ENCODE peak calls at places on chromosomes 13 and 19, in four cellular contexts. One of them, this sample, is unnamed.
A peak's percentile ranks its signal among the peaks of the same experiment; 100 is the strongest.

GRCh38 chr19:7397687-7398086 is 49.0 kb downstream of the ARHGEF18 start:
- DNase-seq in breast epithelium: no peak
- DNase-seq in stimulated activated CD4-positive, alpha-beta T cell treated with anti-CD3 and anti-CD28 coated beads, Interleukin-1b, Interleukin-23, amount 100 ng/mL, for 24 hours: no peak
- DNase-seq in HuH-7.5: no peak
- DNase-seq in this sample: no peak

GRCh38 chr19:7554565-7554964 is 19.0 kb downstream of the PNPLA6 start:
- DNase-seq in breast epithelium: no peak
- DNase-seq in HuH-7.5: no peak
- DNase-seq in stimulated activated CD4-positive, alpha-beta T cell treated with anti-CD3 and anti-CD28 coated beads, Interleukin-1b, Interleukin-23, amount 100 ng/mL, for 24 hours: no peak
- DNase-seq in this sample: no peak

GRCh38 chr19:55336101-55336500 is 3.6 kb upstream of the KMT5C start:
- DNase-seq in stimulated activated CD4-positive, alpha-beta T cell treated with anti-CD3 and anti-CD28 coated beads, Interleukin-1b, Interleukin-23, amount 100 ng/mL, for 24 hours: no peak
- DNase-seq in breast epithelium: no peak
- DNase-seq in HuH-7.5: no peak
- DNase-seq in this sample: no peak

GRCh38 chr19:13215572-13216380 is 65.6 kb downstream of the IER2 start:
- DNase-seq in breast epithelium: no peak
- DNase-seq in HuH-7.5: no peak
- DNase-seq in stimulated activated CD4-positive, alpha-beta T cell treated with anti-CD3 and anti-CD28 coated beads, Interleukin-1b, Interleukin-23, amount 100 ng/mL, for 24 hours: no peak
- DNase-seq in this sample: no peak

GRCh38 chr13:23777571-23777870 is 111.7 kb downstream of the MIPEP start:
- DNase-seq in stimulated activated CD4-positive, alpha-beta T cell treated with anti-CD3 and anti-CD28 coated beads, Interleukin-1b, Interleukin-23, amount 100 ng/mL, for 24 hours: no peak
- DNase-seq in HuH-7.5: no peak
- DNase-seq in breast epithelium: no peak
- DNase-seq in this sample: no peak

GRCh38 chr13:114129649-114130062 is 2.8 kb downstream of the RASA3 start:
- DNase-seq in breast epithelium: no peak
- DNase-seq in stimulated activated CD4-positive, alpha-beta T cell treated with anti-CD3 and anti-CD28 coated beads, Interleukin-1b, Interleukin-23, amount 100 ng/mL, for 24 hours: no peak
- DNase-seq in HuH-7.5: no peak
- DNase-seq in this sample: no peak

GRCh38 chr19:5645409-5645808 is 22.5 kb downstream of the SAFB start:
- DNase-seq in HuH-7.5: no peak
- DNase-seq in breast epithelium: no peak
- DNase-seq in stimulated activated CD4-positive, alpha-beta T cell treated with anti-CD3 and anti-CD28 coated beads, Interleukin-1b, Interleukin-23, amount 100 ng/mL, for 24 hours: no peak
- DNase-seq in this sample: no peak

GRCh38 chr13:20566424-20566916 is 487 bp upstream of the IFT88 start:
- DNase-seq in stimulated activated CD4-positive, alpha-beta T cell treated with anti-CD3 and anti-CD28 coated beads, Interleukin-1b, Interleukin-23, amount 100 ng/mL, for 24 hours: peak; percentile 4
- DNase-seq in HuH-7.5: peak; percentile 32
- DNase-seq in breast epithelium: peak; percentile 40
- DNase-seq in this sample: no peak

GRCh38 chr13:60164490-60164889 is 762 bp upstream of the DIAPH3 start:
- DNase-seq in stimulated activated CD4-positive, alpha-beta T cell treated with anti-CD3 and anti-CD28 coated beads, Interleukin-1b, Interleukin-23, amount 100 ng/mL, for 24 hours: no peak
- DNase-seq in HuH-7.5: no peak
- DNase-seq in breast epithelium: no peak
- DNase-seq in this sample: no peak

GRCh38 chr19:51461723-51462161 is 3.5 kb upstream of the SIGLEC8 start:
- DNase-seq in stimulated activated CD4-positive, alpha-beta T cell treated with anti-CD3 and anti-CD28 coated beads, Interleukin-1b, Interleukin-23, amount 100 ng/mL, for 24 hours: no peak
- DNase-seq in breast epithelium: no peak
- DNase-seq in HuH-7.5: no peak
- DNase-seq in this sample: no peak

GRCh38 chr13:113364933-113365371 is 1.0 kb upstream of the GRTP1 start:
- DNase-seq in HuH-7.5: no peak
- DNase-seq in breast epithelium: no peak
- DNase-seq in stimulated activated CD4-positive, alpha-beta T cell treated with anti-CD3 and anti-CD28 coated beads, Interleukin-1b, Interleukin-23, amount 100 ng/mL, for 24 hours: no peak
- DNase-seq in this sample: no peak

GRCh38 chr13:64993514-64994164 is 2236.5 kb downstream of the PCDH9 start:
- DNase-seq in HuH-7.5: no peak
- DNase-seq in stimulated activated CD4-positive, alpha-beta T cell treated with anti-CD3 and anti-CD28 coated beads, Interleukin-1b, Interleukin-23, amount 100 ng/mL, for 24 hours: no peak
- DNase-seq in breast epithelium: no peak
- DNase-seq in this sample: no peak

GRCh38 chr13:65940720-65941119 is 1289.4 kb downstream of the PCDH9 start:
- DNase-seq in HuH-7.5: no peak
- DNase-seq in breast epithelium: no peak
- DNase-seq in stimulated activated CD4-positive, alpha-beta T cell treated with anti-CD3 and anti-CD28 coated beads, Interleukin-1b, Interleukin-23, amount 100 ng/mL, for 24 hours: no peak
- DNase-seq in this sample: no peak

GRCh38 chr19:13060233-13060963 is 42.3 kb downstream of the LYL1 start:
- DNase-seq in stimulated activated CD4-positive, alpha-beta T cell treated with anti-CD3 and anti-CD28 coated beads, Interleukin-1b, Interleukin-23, amount 100 ng/mL, for 24 hours: no peak
- DNase-seq in HuH-7.5: peak; percentile 96
- DNase-seq in breast epithelium: no peak
- DNase-seq in this sample: no peak

GRCh38 chr13:79432992-79433391 is 26.9 kb upstream of the RBM26 start:
- DNase-seq in stimulated activated CD4-positive, alpha-beta T cell treated with anti-CD3 and anti-CD28 coated beads, Interleukin-1b, Interleukin-23, amount 100 ng/mL, for 24 hours: no peak
- DNase-seq in HuH-7.5: no peak
- DNase-seq in breast epithelium: no peak
- DNase-seq in this sample: no peak

GRCh38 chr19:10848208-10848843 is at the start of gene C19orf38:
- DNase-seq in HuH-7.5: no peak
- DNase-seq in breast epithelium: no peak
- DNase-seq in stimulated activated CD4-positive, alpha-beta T cell treated with anti-CD3 and anti-CD28 coated beads, Interleukin-1b, Interleukin-23, amount 100 ng/mL, for 24 hours: no peak
- DNase-seq in this sample: no peak

GRCh38 chr13:41613984-41614581 is 156.7 kb downstream of the RGCC start:
- DNase-seq in stimulated activated CD4-positive, alpha-beta T cell treated with anti-CD3 and anti-CD28 coated beads, Interleukin-1b, Interleukin-23, amount 100 ng/mL, for 24 hours: no peak
- DNase-seq in breast epithelium: no peak
- DNase-seq in HuH-7.5: no peak
- DNase-seq in this sample: no peak

GRCh38 chr19:46946611-46947238 is 72.9 kb upstream of the NPAS1 start:
- DNase-seq in breast epithelium: no peak
- DNase-seq in stimulated activated CD4-positive, alpha-beta T cell treated with anti-CD3 and anti-CD28 coated beads, Interleukin-1b, Interleukin-23, amount 100 ng/mL, for 24 hours: no peak
- DNase-seq in HuH-7.5: no peak
- DNase-seq in this sample: no peak

GRCh38 chr13:113670541-113670940 is 3.5 kb downstream of the GRK1 start:
- DNase-seq in breast epithelium: no peak
- DNase-seq in HuH-7.5: no peak
- DNase-seq in stimulated activated CD4-positive, alpha-beta T cell treated with anti-CD3 and anti-CD28 coated beads, Interleukin-1b, Interleukin-23, amount 100 ng/mL, for 24 hours: no peak
- DNase-seq in this sample: no peak

GRCh38 chr19:17543991-17544390 is 11.5 kb upstream of the COLGALT1 start:
- DNase-seq in breast epithelium: no peak
- DNase-seq in HuH-7.5: no peak
- DNase-seq in stimulated activated CD4-positive, alpha-beta T cell treated with anti-CD3 and anti-CD28 coated beads, Interleukin-1b, Interleukin-23, amount 100 ng/mL, for 24 hours: no peak
- DNase-seq in this sample: no peak

GRCh38 chr19:17346109-17346671 is 8.8 kb downstream of the GTPBP3 start:
- DNase-seq in HuH-7.5: peak; percentile 80
- DNase-seq in breast epithelium: no peak
- DNase-seq in stimulated activated CD4-positive, alpha-beta T cell treated with anti-CD3 and anti-CD28 coated beads, Interleukin-1b, Interleukin-23, amount 100 ng/mL, for 24 hours: peak; percentile 50
- DNase-seq in this sample: peak; percentile 78

GRCh38 chr19:2982983-2983350 is 5.6 kb downstream of the TLE6 start:
- DNase-seq in stimulated activated CD4-positive, alpha-beta T cell treated with anti-CD3 and anti-CD28 coated beads, Interleukin-1b, Interleukin-23, amount 100 ng/mL, for 24 hours: no peak
- DNase-seq in breast epithelium: peak; percentile 96
- DNase-seq in HuH-7.5: no peak
- DNase-seq in this sample: no peak

GRCh38 chr13:103557878-103558277 is 491.7 kb upstream of the SLC10A2 start:
- DNase-seq in breast epithelium: no peak
- DNase-seq in stimulated activated CD4-positive, alpha-beta T cell treated with anti-CD3 and anti-CD28 coated beads, Interleukin-1b, Interleukin-23, amount 100 ng/mL, for 24 hours: no peak
- DNase-seq in HuH-7.5: peak; percentile 4
- DNase-seq in this sample: no peak

GRCh38 chr13:70424428-70424827 is 316.2 kb upstream of the KLHL1 start:
- DNase-seq in breast epithelium: no peak
- DNase-seq in stimulated activated CD4-positive, alpha-beta T cell treated with anti-CD3 and anti-CD28 coated beads, Interleukin-1b, Interleukin-23, amount 100 ng/mL, for 24 hours: no peak
- DNase-seq in HuH-7.5: no peak
- DNase-seq in this sample: no peak

GRCh38 chr19:40144151-40144550 is 47.1 kb upstream of the MAP3K10 start:
- DNase-seq in HuH-7.5: no peak
- DNase-seq in stimulated activated CD4-positive, alpha-beta T cell treated with anti-CD3 and anti-CD28 coated beads, Interleukin-1b, Interleukin-23, amount 100 ng/mL, for 24 hours: no peak
- DNase-seq in breast epithelium: no peak
- DNase-seq in this sample: no peak

GRCh38 chr13:95275322-95276118 is 25.7 kb downstream of the ABCC4 start:
- DNase-seq in breast epithelium: no peak
- DNase-seq in stimulated activated CD4-positive, alpha-beta T cell treated with anti-CD3 and anti-CD28 coated beads, Interleukin-1b, Interleukin-23, amount 100 ng/mL, for 24 hours: no peak
- DNase-seq in HuH-7.5: no peak
- DNase-seq in this sample: no peak

GRCh38 chr19:39342647-39343305 is 555 bp downstream of the SAMD4B start:
- DNase-seq in HuH-7.5: no peak
- DNase-seq in breast epithelium: peak; percentile 49
- DNase-seq in stimulated activated CD4-positive, alpha-beta T cell treated with anti-CD3 and anti-CD28 coated beads, Interleukin-1b, Interleukin-23, amount 100 ng/mL, for 24 hours: no peak
- DNase-seq in this sample: no peak

GRCh38 chr19:50808856-50809255 is 14.7 kb downstream of the KLK1 start:
- DNase-seq in stimulated activated CD4-positive, alpha-beta T cell treated with anti-CD3 and anti-CD28 coated beads, Interleukin-1b, Interleukin-23, amount 100 ng/mL, for 24 hours: no peak
- DNase-seq in breast epithelium: no peak
- DNase-seq in HuH-7.5: no peak
- DNase-seq in this sample: no peak

GRCh38 chr19:8333771-8334457 is 9.1 kb downstream of the KANK3 start:
- DNase-seq in HuH-7.5: peak; percentile 25
- DNase-seq in breast epithelium: no peak
- DNase-seq in stimulated activated CD4-positive, alpha-beta T cell treated with anti-CD3 and anti-CD28 coated beads, Interleukin-1b, Interleukin-23, amount 100 ng/mL, for 24 hours: no peak
- DNase-seq in this sample: no peak

GRCh38 chr13:75196112-75196855 is 285.7 kb downstream of the TBC1D4 start:
- DNase-seq in breast epithelium: no peak
- DNase-seq in HuH-7.5: no peak
- DNase-seq in stimulated activated CD4-positive, alpha-beta T cell treated with anti-CD3 and anti-CD28 coated beads, Interleukin-1b, Interleukin-23, amount 100 ng/mL, for 24 hours: no peak
- DNase-seq in this sample: no peak

GRCh38 chr13:79548886-79549285 is 67.9 kb downstream of the NDFIP2 start:
- DNase-seq in breast epithelium: no peak
- DNase-seq in HuH-7.5: no peak
- DNase-seq in stimulated activated CD4-positive, alpha-beta T cell treated with anti-CD3 and anti-CD28 coated beads, Interleukin-1b, Interleukin-23, amount 100 ng/mL, for 24 hours: no peak
- DNase-seq in this sample: no peak

GRCh38 chr19:10288662-10289166 is 1.0 kb upstream of the ICAM5 start:
- DNase-seq in stimulated activated CD4-positive, alpha-beta T cell treated with anti-CD3 and anti-CD28 coated beads, Interleukin-1b, Interleukin-23, amount 100 ng/mL, for 24 hours: no peak
- DNase-seq in breast epithelium: no peak
- DNase-seq in HuH-7.5: peak; percentile 97
- DNase-seq in this sample: no peak

GRCh38 chr13:113170503-113170902 is 12.1 kb downstream of the PROZ start:
- DNase-seq in breast epithelium: no peak
- DNase-seq in stimulated activated CD4-positive, alpha-beta T cell treated with anti-CD3 and anti-CD28 coated beads, Interleukin-1b, Interleukin-23, amount 100 ng/mL, for 24 hours: no peak
- DNase-seq in HuH-7.5: no peak
- DNase-seq in this sample: no peak

GRCh38 chr19:688214-688613 is 7.0 kb downstream of the PRSS57 start:
- DNase-seq in HuH-7.5: no peak
- DNase-seq in stimulated activated CD4-positive, alpha-beta T cell treated with anti-CD3 and anti-CD28 coated beads, Interleukin-1b, Interleukin-23, amount 100 ng/mL, for 24 hours: no peak
- DNase-seq in breast epithelium: no peak
- DNase-seq in this sample: no peak

GRCh38 chr19:6707011-6707657 is 13.3 kb downstream of the C3 start:
- DNase-seq in HuH-7.5: no peak
- DNase-seq in stimulated activated CD4-positive, alpha-beta T cell treated with anti-CD3 and anti-CD28 coated beads, Interleukin-1b, Interleukin-23, amount 100 ng/mL, for 24 hours: no peak
- DNase-seq in breast epithelium: no peak
- DNase-seq in this sample: no peak

GRCh38 chr13:38417727-38418126 is 68.1 kb downstream of the UFM1 start:
- DNase-seq in breast epithelium: no peak
- DNase-seq in HuH-7.5: no peak
- DNase-seq in stimulated activated CD4-positive, alpha-beta T cell treated with anti-CD3 and anti-CD28 coated beads, Interleukin-1b, Interleukin-23, amount 100 ng/mL, for 24 hours: no peak
- DNase-seq in this sample: no peak

GRCh38 chr13:102648046-102648445 is 46.8 kb downstream of the METTL21C start:
- DNase-seq in stimulated activated CD4-positive, alpha-beta T cell treated with anti-CD3 and anti-CD28 coated beads, Interleukin-1b, Interleukin-23, amount 100 ng/mL, for 24 hours: no peak
- DNase-seq in HuH-7.5: no peak
- DNase-seq in breast epithelium: no peak
- DNase-seq in this sample: no peak

GRCh38 chr19:52140077-52140710 is 456 bp upstream of the ZNF616 start:
- DNase-seq in breast epithelium: no peak
- DNase-seq in HuH-7.5: no peak
- DNase-seq in stimulated activated CD4-positive, alpha-beta T cell treated with anti-CD3 and anti-CD28 coated beads, Interleukin-1b, Interleukin-23, amount 100 ng/mL, for 24 hours: no peak
- DNase-seq in this sample: no peak

GRCh38 chr13:48431987-48432615 is 19.2 kb upstream of the LPAR6 start:
- DNase-seq in breast epithelium: no peak
- DNase-seq in HuH-7.5: no peak
- DNase-seq in stimulated activated CD4-positive, alpha-beta T cell treated with anti-CD3 and anti-CD28 coated beads, Interleukin-1b, Interleukin-23, amount 100 ng/mL, for 24 hours: no peak
- DNase-seq in this sample: no peak

GRCh38 chr13:61276401-61276800 is 139.2 kb downstream of the PCDH20 start:
- DNase-seq in breast epithelium: no peak
- DNase-seq in HuH-7.5: no peak
- DNase-seq in stimulated activated CD4-positive, alpha-beta T cell treated with anti-CD3 and anti-CD28 coated beads, Interleukin-1b, Interleukin-23, amount 100 ng/mL, for 24 hours: no peak
- DNase-seq in this sample: no peak